ENCODE peak calls at places on chromosome 16, in eight cellular contexts. One of them, this sample, is unnamed.

GRCh38 chr16:6574146-6574545 is 758.5 kb upstream of the RBFOX1 start:
- DNase-seq in fibroblast of lung: no peak
- DNase-seq in prostate gland: no peak
- DNase-seq in caudate nucleus: peak
- DNase-seq in right cardiac atrium: no peak
- DNase-seq in RWPE1: no peak
- DNase-seq in H9: no peak
- DNase-seq in psoas muscle: no peak
- DNase-seq in this sample: no peak

GRCh38 chr16:81140930-81141780 is 45.0 kb upstream of the GCSH start:
- DNase-seq in RWPE1: no peak
- DNase-seq in right cardiac atrium: no peak
- DNase-seq in psoas muscle: no peak
- DNase-seq in H9: peak
- DNase-seq in prostate gland: no peak
- DNase-seq in caudate nucleus: no peak
- DNase-seq in fibroblast of lung: no peak
- DNase-seq in this sample: no peak

GRCh38 chr16:57747091-57747490 is 11.5 kb downstream of the KATNB1 start:
- DNase-seq in right cardiac atrium: no peak
- DNase-seq in fibroblast of lung: no peak
- DNase-seq in psoas muscle: peak
- DNase-seq in RWPE1: no peak
- DNase-seq in prostate gland: no peak
- DNase-seq in H9: no peak
- DNase-seq in caudate nucleus: no peak
- DNase-seq in this sample: no peak

GRCh38 chr16:79132745-79133144 is 467.8 kb downstream of the MAF start:
- DNase-seq in H9: no peak
- DNase-seq in prostate gland: no peak
- DNase-seq in RWPE1: no peak
- DNase-seq in fibroblast of lung: peak
- DNase-seq in right cardiac atrium: peak
- DNase-seq in caudate nucleus: no peak
- DNase-seq in psoas muscle: no peak
- DNase-seq in this sample: no peak

GRCh38 chr16:86824751-86825310 is 246.5 kb downstream of the FOXL1 start:
- DNase-seq in right cardiac atrium: no peak
- DNase-seq in RWPE1: no peak
- DNase-seq in psoas muscle: no peak
- DNase-seq in prostate gland: no peak
- DNase-seq in caudate nucleus: no peak
- DNase-seq in fibroblast of lung: peak
- DNase-seq in H9: peak
- DNase-seq in this sample: no peak

GRCh38 chr16:67247698-67248400 is 568 bp upstream of the FHOD1 start:
- DNase-seq in fibroblast of lung: no peak
- DNase-seq in caudate nucleus: no peak
- DNase-seq in RWPE1: no peak
- DNase-seq in right cardiac atrium: no peak
- DNase-seq in H9: no peak
- DNase-seq in psoas muscle: no peak
- DNase-seq in prostate gland: no peak
- DNase-seq in this sample: no peak

GRCh38 chr16:4365014-4365406 is 6.6 kb upstream of the VASN start:
- DNase-seq in H9: no peak
- DNase-seq in right cardiac atrium: no peak
- DNase-seq in caudate nucleus: no peak
- DNase-seq in RWPE1: no peak
- DNase-seq in fibroblast of lung: no peak
- DNase-seq in prostate gland: no peak
- DNase-seq in psoas muscle: no peak
- DNase-seq in this sample: no peak

GRCh38 chr16:47043200-47043599 is 69.7 kb upstream of the DNAJA2 start:
- DNase-seq in psoas muscle: no peak
- DNase-seq in fibroblast of lung: no peak
- DNase-seq in prostate gland: no peak
- DNase-seq in H9: no peak
- DNase-seq in right cardiac atrium: no peak
- DNase-seq in caudate nucleus: no peak
- DNase-seq in RWPE1: no peak
- DNase-seq in this sample: no peak

GRCh38 chr16:17658881-17659280 is 188.1 kb upstream of the XYLT1 start:
- DNase-seq in caudate nucleus: no peak
- DNase-seq in RWPE1: no peak
- DNase-seq in prostate gland: no peak
- DNase-seq in right cardiac atrium: no peak
- DNase-seq in psoas muscle: no peak
- DNase-seq in H9: no peak
- DNase-seq in fibroblast of lung: no peak
- DNase-seq in this sample: no peak

GRCh38 chr16:12992066-12992465 is 90.7 kb downstream of the SHISA9 start:
- DNase-seq in prostate gland: no peak
- DNase-seq in RWPE1: no peak
- DNase-seq in psoas muscle: no peak
- DNase-seq in right cardiac atrium: no peak
- DNase-seq in caudate nucleus: no peak
- DNase-seq in fibroblast of lung: no peak
- DNase-seq in H9: no peak
- DNase-seq in this sample: no peak

GRCh38 chr16:4315185-4316102 is at the start of gene GLIS2:
- DNase-seq in fibroblast of lung: peak
- DNase-seq in prostate gland: peak
- DNase-seq in right cardiac atrium: peak
- DNase-seq in psoas muscle: peak
- DNase-seq in caudate nucleus: peak
- DNase-seq in RWPE1: peak
- DNase-seq in H9: peak
- DNase-seq in this sample: no peak

GRCh38 chr16:85798901-85799496 is 345 bp downstream of the EMC8 start:
- DNase-seq in caudate nucleus: no peak
- DNase-seq in psoas muscle: no peak
- DNase-seq in right cardiac atrium: peak
- DNase-seq in fibroblast of lung: peak
- DNase-seq in RWPE1: peak
- DNase-seq in prostate gland: no peak
- DNase-seq in H9: peak
- DNase-seq in this sample: no peak

GRCh38 chr16:3266873-3267537 is 10.6 kb upstream of the MEFV start:
- DNase-seq in caudate nucleus: no peak
- DNase-seq in right cardiac atrium: no peak
- DNase-seq in fibroblast of lung: peak
- DNase-seq in prostate gland: no peak
- DNase-seq in RWPE1: no peak
- DNase-seq in H9: no peak
- DNase-seq in psoas muscle: no peak
- DNase-seq in this sample: no peak

GRCh38 chr16:14608604-14609003 is 21.5 kb downstream of the PARN start:
- DNase-seq in fibroblast of lung: no peak
- DNase-seq in RWPE1: no peak
- DNase-seq in psoas muscle: no peak
- DNase-seq in right cardiac atrium: no peak
- DNase-seq in prostate gland: no peak
- DNase-seq in H9: no peak
- DNase-seq in caudate nucleus: no peak
- DNase-seq in this sample: no peak

GRCh38 chr16:88067530-88068411 is 116.5 kb downstream of the BANP start:
- DNase-seq in H9: no peak
- DNase-seq in caudate nucleus: no peak
- DNase-seq in RWPE1: no peak
- DNase-seq in psoas muscle: peak
- DNase-seq in prostate gland: no peak
- DNase-seq in right cardiac atrium: no peak
- DNase-seq in fibroblast of lung: no peak
- DNase-seq in this sample: no peak

GRCh38 chr16:88066680-88067529 is 115.7 kb downstream of the BANP start:
- DNase-seq in right cardiac atrium: peak
- DNase-seq in caudate nucleus: no peak
- DNase-seq in H9: no peak
- DNase-seq in prostate gland: no peak
- DNase-seq in fibroblast of lung: no peak
- DNase-seq in psoas muscle: peak
- DNase-seq in RWPE1: no peak
- DNase-seq in this sample: no peak

GRCh38 chr16:88069397-88070168 is 118.3 kb downstream of the BANP start:
- DNase-seq in caudate nucleus: no peak
- DNase-seq in H9: no peak
- DNase-seq in fibroblast of lung: no peak
- DNase-seq in right cardiac atrium: peak
- DNase-seq in psoas muscle: peak
- DNase-seq in prostate gland: no peak
- DNase-seq in RWPE1: no peak
- DNase-seq in this sample: no peak

GRCh38 chr16:88070341-88070740 is 119.1 kb downstream of the BANP start:
- DNase-seq in fibroblast of lung: no peak
- DNase-seq in H9: no peak
- DNase-seq in caudate nucleus: no peak
- DNase-seq in prostate gland: no peak
- DNase-seq in right cardiac atrium: peak
- DNase-seq in psoas muscle: peak
- DNase-seq in RWPE1: no peak
- DNase-seq in this sample: no peak

DNA sequence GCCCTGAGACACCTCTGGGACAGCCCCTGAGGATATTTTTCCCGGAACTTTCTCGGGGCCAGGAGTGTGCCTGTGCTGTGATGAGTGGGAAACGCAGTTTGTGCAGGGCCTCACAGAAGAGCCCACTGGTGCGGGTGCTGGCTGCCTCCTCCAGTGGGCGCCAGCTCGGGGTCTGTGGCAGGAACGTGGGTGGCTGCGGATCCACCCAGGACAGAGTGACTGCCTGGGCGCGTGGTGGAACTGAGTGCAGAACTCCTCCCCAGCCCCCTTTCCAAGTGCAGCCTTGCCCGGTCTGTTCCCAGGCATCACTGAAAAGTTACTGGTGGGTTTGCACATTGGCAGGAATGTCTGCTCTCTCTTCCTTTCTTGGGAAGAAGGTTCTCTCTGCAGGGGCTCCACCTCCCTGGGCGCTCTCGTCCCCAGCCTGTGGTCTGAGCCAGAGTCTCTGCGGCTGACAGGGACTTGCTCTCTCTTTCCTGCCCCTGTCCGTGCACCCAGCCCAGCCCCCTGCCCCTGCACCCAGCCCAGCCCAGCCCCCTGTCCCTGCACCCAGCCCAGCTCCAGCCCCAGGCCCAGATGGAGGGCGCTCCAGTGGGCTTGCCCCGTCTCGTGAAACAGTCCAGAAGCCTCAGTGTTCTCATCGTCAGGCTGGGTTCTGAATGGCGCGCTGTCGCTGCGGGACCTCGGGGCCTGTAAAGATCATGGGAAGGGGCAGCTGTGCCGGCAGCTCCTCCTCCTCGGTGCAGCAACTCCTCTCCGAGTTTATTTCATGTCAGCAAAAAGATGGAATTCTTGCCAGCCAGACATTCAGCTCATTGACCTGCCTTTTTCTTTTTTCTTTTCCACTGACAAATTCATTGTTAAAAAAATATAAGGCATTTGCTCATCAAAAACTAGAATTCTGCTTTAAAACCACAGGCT is 117.5 kb downstream of the BANP start:
- DNase-seq in caudate nucleus: no peak
- DNase-seq in RWPE1: no peak
- DNase-seq in right cardiac atrium: peak
- DNase-seq in H9: no peak
- DNase-seq in prostate gland: no peak
- DNase-seq in fibroblast of lung: no peak
- DNase-seq in psoas muscle: peak
- DNase-seq in this sample: no peak
- H3K27ac ChIP-seq in caudate nucleus: no peak
- H3K27ac ChIP-seq in RWPE1: no peak
- H3K27ac ChIP-seq in right cardiac atrium: no peak
- H3K27ac ChIP-seq in H9: no peak
- H3K27ac ChIP-seq in prostate gland: no peak
- H3K27ac ChIP-seq in fibroblast of lung: no peak
- H3K27ac ChIP-seq in psoas muscle: no peak
- H3K27ac ChIP-seq in this sample: no peak

DNA sequence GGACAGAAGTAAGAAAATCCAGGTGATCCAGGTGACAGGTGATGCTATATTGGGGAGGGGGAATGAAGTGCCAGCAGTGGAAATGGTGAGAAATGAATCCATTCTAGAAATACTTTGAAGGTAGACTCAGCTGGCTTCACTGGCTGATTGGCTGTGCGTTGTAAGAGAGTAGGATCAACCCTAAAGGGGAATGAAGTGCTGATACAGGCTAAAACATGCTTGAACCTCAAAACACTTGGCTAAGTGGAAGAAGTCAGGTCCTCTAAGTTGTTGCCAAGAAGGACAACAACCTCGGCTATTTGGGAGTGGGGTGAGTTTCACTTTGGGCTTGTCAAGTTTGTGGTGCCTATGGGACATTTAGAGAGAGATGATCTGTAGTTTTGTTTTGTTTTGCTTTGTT is 24.1 kb upstream of the SCNN1B start:
- DNase-seq in H9: no peak
- DNase-seq in caudate nucleus: no peak
- DNase-seq in fibroblast of lung: no peak
- DNase-seq in right cardiac atrium: no peak
- DNase-seq in RWPE1: no peak
- DNase-seq in psoas muscle: no peak
- DNase-seq in prostate gland: no peak
- DNase-seq in this sample: no peak
- H3K27ac ChIP-seq in H9: no peak
- H3K27ac ChIP-seq in caudate nucleus: no peak
- H3K27ac ChIP-seq in fibroblast of lung: no peak
- H3K27ac ChIP-seq in right cardiac atrium: no peak
- H3K27ac ChIP-seq in RWPE1: peak
- H3K27ac ChIP-seq in psoas muscle: no peak
- H3K27ac ChIP-seq in prostate gland: no peak
- H3K27ac ChIP-seq in this sample: no peak

DNA sequence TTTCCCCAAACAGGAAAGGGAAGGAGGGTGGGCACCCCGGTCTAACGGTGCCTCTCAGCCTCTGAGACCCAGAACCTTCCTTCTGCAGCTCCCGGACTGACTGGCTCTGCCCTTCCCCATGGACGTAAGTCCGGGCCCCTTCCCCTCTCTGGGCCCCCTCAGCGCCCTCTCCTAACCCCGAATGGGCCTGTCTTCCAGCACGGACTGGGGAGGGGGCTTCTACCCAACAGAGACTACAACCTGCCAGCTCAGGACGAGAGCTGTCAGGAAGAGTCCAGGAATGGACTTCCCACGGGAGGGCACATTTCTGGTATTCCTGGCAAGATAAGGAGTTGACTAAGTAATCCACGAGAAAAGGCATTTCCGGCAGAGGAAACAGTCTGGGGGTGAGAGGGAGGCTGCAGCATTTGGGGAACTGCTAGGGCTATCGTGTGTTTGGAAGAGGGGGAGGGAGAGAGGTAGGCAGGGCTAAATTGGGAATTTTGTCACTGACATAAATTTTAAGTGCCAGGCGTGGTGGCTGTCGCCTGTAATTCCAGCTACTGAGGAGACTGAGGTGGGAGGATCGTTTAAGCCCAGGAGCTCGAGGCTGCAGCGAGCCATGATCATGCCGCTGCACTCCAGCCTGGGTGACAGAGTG is 12.1 kb upstream of the ALDOA start:
- DNase-seq in RWPE1: peak
- DNase-seq in psoas muscle: no peak
- DNase-seq in caudate nucleus: no peak
- DNase-seq in fibroblast of lung: no peak
- DNase-seq in H9: no peak
- DNase-seq in prostate gland: no peak
- DNase-seq in right cardiac atrium: no peak
- DNase-seq in this sample: no peak
- H3K27ac ChIP-seq in RWPE1: peak
- H3K27ac ChIP-seq in psoas muscle: no peak
- H3K27ac ChIP-seq in caudate nucleus: no peak
- H3K27ac ChIP-seq in fibroblast of lung: peak
- H3K27ac ChIP-seq in H9: no peak
- H3K27ac ChIP-seq in prostate gland: peak
- H3K27ac ChIP-seq in right cardiac atrium: no peak
- H3K27ac ChIP-seq in this sample: peak

GRCh38 chr16:70702624-70703023 is 16.8 kb upstream of the MTSS2 start:
- DNase-seq in prostate gland: no peak
- DNase-seq in caudate nucleus: no peak
- DNase-seq in fibroblast of lung: no peak
- DNase-seq in right cardiac atrium: no peak
- DNase-seq in H9: no peak
- DNase-seq in RWPE1: no peak
- DNase-seq in psoas muscle: no peak
- DNase-seq in this sample: no peak
- H3K27ac ChIP-seq in prostate gland: peak
- H3K27ac ChIP-seq in caudate nucleus: peak
- H3K27ac ChIP-seq in fibroblast of lung: peak
- H3K27ac ChIP-seq in right cardiac atrium: peak
- H3K27ac ChIP-seq in H9: no peak
- H3K27ac ChIP-seq in RWPE1: peak
- H3K27ac ChIP-seq in psoas muscle: peak
- H3K27ac ChIP-seq in this sample: peak